ENCODE peak calls at places on chromosomes 1 and 21, in five cellular contexts. One of them, this sample, is unnamed.

GRCh38 chr1:153490272-153491051 is 30.0 kb upstream of the S100A7 start:
- DNase-seq in tibial nerve: peak; percentile 92
- DNase-seq in mammary epithelial cell: peak; percentile 98
- DNase-seq in SK-N-SH: no peak
- DNase-seq in endodermal cell: no peak
- DNase-seq in this sample: peak; percentile 98

GRCh38 chr1:219771039-219771438 is 157.3 kb downstream of the SLC30A10 start:
- DNase-seq in tibial nerve: no peak
- DNase-seq in mammary epithelial cell: peak; percentile 95
- DNase-seq in SK-N-SH: no peak
- DNase-seq in endodermal cell: peak; percentile 61
- DNase-seq in this sample: peak; percentile 100

GRCh38 chr1:60988827-60989363 is 93.5 kb upstream of the NFIA start:
- DNase-seq in tibial nerve: no peak
- DNase-seq in mammary epithelial cell: no peak
- DNase-seq in SK-N-SH: no peak
- DNase-seq in endodermal cell: no peak
- DNase-seq in this sample: peak; percentile 40

GRCh38 chr1:109282497-109282951 is 421 bp downstream of the PSRC1 start:
- DNase-seq in tibial nerve: no peak
- DNase-seq in mammary epithelial cell: no peak
- DNase-seq in SK-N-SH: no peak
- DNase-seq in endodermal cell: no peak
- DNase-seq in this sample: no peak

GRCh38 chr1:8495928-8496401 is 178.1 kb downstream of the SLC45A1 start:
- DNase-seq in tibial nerve: no peak
- DNase-seq in mammary epithelial cell: no peak
- DNase-seq in SK-N-SH: no peak
- DNase-seq in endodermal cell: no peak
- DNase-seq in this sample: peak; percentile 39

GRCh38 chr1:187237542-187237941 is 408.8 kb downstream of the PLA2G4A start:
- DNase-seq in tibial nerve: no peak
- DNase-seq in mammary epithelial cell: no peak
- DNase-seq in SK-N-SH: no peak
- DNase-seq in endodermal cell: no peak
- DNase-seq in this sample: no peak

GRCh38 chr1:13699936-13700520 is at the start of gene PRDM2:
- DNase-seq in tibial nerve: no peak
- DNase-seq in mammary epithelial cell: peak; percentile 12
- DNase-seq in SK-N-SH: peak; percentile 88
- DNase-seq in endodermal cell: peak; percentile 73
- DNase-seq in this sample: no peak

GRCh38 chr1:235403598-235403997 is 36.4 kb downstream of the TBCE start:
- DNase-seq in tibial nerve: no peak
- DNase-seq in mammary epithelial cell: peak; percentile 50
- DNase-seq in SK-N-SH: no peak
- DNase-seq in endodermal cell: no peak
- DNase-seq in this sample: peak; percentile 72

GRCh38 chr1:205928256-205928655 is 15.0 kb downstream of the SLC26A9 start:
- DNase-seq in tibial nerve: no peak
- DNase-seq in mammary epithelial cell: no peak
- DNase-seq in SK-N-SH: no peak
- DNase-seq in endodermal cell: no peak
- DNase-seq in this sample: no peak

GRCh38 chr1:240295811-240296210 is 204.1 kb downstream of the FMN2 start:
- DNase-seq in tibial nerve: no peak
- DNase-seq in mammary epithelial cell: no peak
- DNase-seq in SK-N-SH: no peak
- DNase-seq in endodermal cell: no peak
- DNase-seq in this sample: no peak

GRCh38 chr1:17819129-17819802 is 64.1 kb downstream of the ACTL8 start:
- DNase-seq in tibial nerve: no peak
- DNase-seq in mammary epithelial cell: no peak
- DNase-seq in SK-N-SH: peak; percentile 68
- DNase-seq in endodermal cell: peak; percentile 56
- DNase-seq in this sample: no peak

GRCh38 chr1:162003825-162004205 is 19.9 kb downstream of the OLFML2B start:
- DNase-seq in tibial nerve: peak; percentile 37
- DNase-seq in mammary epithelial cell: peak; percentile 81
- DNase-seq in SK-N-SH: no peak
- DNase-seq in endodermal cell: no peak
- DNase-seq in this sample: peak; percentile 86

GRCh38 chr1:168421399-168422004 is 122.3 kb downstream of the XCL2 start:
- DNase-seq in tibial nerve: no peak
- DNase-seq in mammary epithelial cell: no peak
- DNase-seq in SK-N-SH: no peak
- DNase-seq in endodermal cell: no peak
- DNase-seq in this sample: no peak

GRCh38 chr1:244862354-244862698 is 2.0 kb downstream of the HNRNPU start:
- DNase-seq in tibial nerve: no peak
- DNase-seq in mammary epithelial cell: peak; percentile 17
- DNase-seq in SK-N-SH: no peak
- DNase-seq in endodermal cell: no peak
- DNase-seq in this sample: no peak

GRCh38 chr1:36755313-36756230 is 272.9 kb upstream of the CSF3R start:
- DNase-seq in tibial nerve: no peak
- DNase-seq in mammary epithelial cell: no peak
- DNase-seq in SK-N-SH: no peak
- DNase-seq in endodermal cell: peak; percentile 27
- DNase-seq in this sample: no peak

GRCh38 chr1:246784621-246785535 is 60.7 kb downstream of the SCCPDH start:
- DNase-seq in tibial nerve: peak; percentile 29
- DNase-seq in mammary epithelial cell: no peak
- DNase-seq in SK-N-SH: no peak
- DNase-seq in endodermal cell: peak; percentile 47
- DNase-seq in this sample: no peak

GRCh38 chr1:99546432-99547416 is 99.2 kb upstream of the PALMD start:
- DNase-seq in tibial nerve: no peak
- DNase-seq in mammary epithelial cell: no peak
- DNase-seq in SK-N-SH: no peak
- DNase-seq in endodermal cell: no peak
- DNase-seq in this sample: peak; percentile 56

GRCh38 chr1:111191496-111191895 is 8.9 kb downstream of the DENND2D start:
- DNase-seq in tibial nerve: no peak
- DNase-seq in mammary epithelial cell: no peak
- DNase-seq in SK-N-SH: no peak
- DNase-seq in endodermal cell: no peak
- DNase-seq in this sample: peak; percentile 57

DNA sequence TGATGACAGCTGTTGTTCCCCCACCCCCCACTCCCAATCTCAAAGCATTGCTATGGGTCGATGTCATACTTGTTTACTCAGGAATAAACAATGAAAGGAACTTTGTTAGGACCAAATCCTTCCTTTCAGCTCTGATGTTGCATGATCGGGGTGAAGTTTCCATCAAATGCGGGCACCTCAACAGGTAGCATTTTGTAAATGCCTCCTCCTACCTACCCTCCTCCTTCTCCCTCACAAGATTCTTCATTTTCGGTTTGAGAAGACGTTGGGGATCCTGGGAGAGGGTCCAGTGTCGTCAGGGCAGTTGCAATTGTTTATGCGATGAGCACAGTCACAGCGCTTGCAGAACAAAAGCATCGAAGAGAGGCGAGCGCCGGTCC is 758 bp upstream of the HUNK start:
- DNase-seq in tibial nerve: no peak
- DNase-seq in mammary epithelial cell: no peak
- DNase-seq in SK-N-SH: peak; percentile 26
- DNase-seq in endodermal cell: no peak
- DNase-seq in this sample: no peak
- H3K27me3 ChIP-seq in tibial nerve: no peaks in the 10 kb centered on the region
- H3K27me3 ChIP-seq in mammary epithelial cell: peaks cover 32% of the 10 kb centered on the region
- H3K27me3 ChIP-seq in SK-N-SH: peaks cover 5% of the 10 kb centered on the region
- H3K27me3 ChIP-seq in endodermal cell: peaks cover 73% of the 10 kb centered on the region
- H3K27me3 ChIP-seq in this sample: peaks cover 13% of the 10 kb centered on the region

GRCh38 chr1:121418369-121419049 is 233.7 kb downstream of the SRGAP2C start:
- DNase-seq in tibial nerve: no peak
- DNase-seq in mammary epithelial cell: peak; percentile 33
- DNase-seq in SK-N-SH: no peak
- DNase-seq in endodermal cell: peak; percentile 68
- DNase-seq in this sample: no peak
- H3K4me3 ChIP-seq in tibial nerve: no peak overlapping the region
- H3K4me3 ChIP-seq in mammary epithelial cell: no peak overlapping the region
- H3K4me3 ChIP-seq in SK-N-SH: no peak overlapping the region
- H3K4me3 ChIP-seq in endodermal cell: no peak overlapping the region
- H3K4me3 ChIP-seq in this sample: no peak overlapping the region

GRCh38 chr1:34176830-34177613 is at the start of gene C1orf94:
- DNase-seq in tibial nerve: no peak
- DNase-seq in mammary epithelial cell: no peak
- DNase-seq in SK-N-SH: no peak
- DNase-seq in endodermal cell: peak; percentile 77
- DNase-seq in this sample: no peak
- H3K27me3 ChIP-seq in tibial nerve: no peaks in the 10 kb centered on the region
- H3K27me3 ChIP-seq in mammary epithelial cell: no peaks in the 10 kb centered on the region
- H3K27me3 ChIP-seq in SK-N-SH: no peaks in the 10 kb centered on the region
- H3K27me3 ChIP-seq in endodermal cell: peaks cover 50% of the 10 kb centered on the region
- H3K27me3 ChIP-seq in this sample: peaks cover 2% of the 10 kb centered on the region

GRCh38 chr1:227730630-227731151 is 4.4 kb downstream of the JMJD4 start:
- DNase-seq in tibial nerve: no peak
- DNase-seq in mammary epithelial cell: no peak
- DNase-seq in SK-N-SH: peak; percentile 22
- DNase-seq in endodermal cell: no peak
- DNase-seq in this sample: no peak
- H3K4me3 ChIP-seq in tibial nerve: no peak overlapping the region
- H3K4me3 ChIP-seq in mammary epithelial cell: no peak overlapping the region
- H3K4me3 ChIP-seq in SK-N-SH: no peak overlapping the region
- H3K4me3 ChIP-seq in endodermal cell: no peak overlapping the region
- H3K4me3 ChIP-seq in this sample: no peak overlapping the region

DNA sequence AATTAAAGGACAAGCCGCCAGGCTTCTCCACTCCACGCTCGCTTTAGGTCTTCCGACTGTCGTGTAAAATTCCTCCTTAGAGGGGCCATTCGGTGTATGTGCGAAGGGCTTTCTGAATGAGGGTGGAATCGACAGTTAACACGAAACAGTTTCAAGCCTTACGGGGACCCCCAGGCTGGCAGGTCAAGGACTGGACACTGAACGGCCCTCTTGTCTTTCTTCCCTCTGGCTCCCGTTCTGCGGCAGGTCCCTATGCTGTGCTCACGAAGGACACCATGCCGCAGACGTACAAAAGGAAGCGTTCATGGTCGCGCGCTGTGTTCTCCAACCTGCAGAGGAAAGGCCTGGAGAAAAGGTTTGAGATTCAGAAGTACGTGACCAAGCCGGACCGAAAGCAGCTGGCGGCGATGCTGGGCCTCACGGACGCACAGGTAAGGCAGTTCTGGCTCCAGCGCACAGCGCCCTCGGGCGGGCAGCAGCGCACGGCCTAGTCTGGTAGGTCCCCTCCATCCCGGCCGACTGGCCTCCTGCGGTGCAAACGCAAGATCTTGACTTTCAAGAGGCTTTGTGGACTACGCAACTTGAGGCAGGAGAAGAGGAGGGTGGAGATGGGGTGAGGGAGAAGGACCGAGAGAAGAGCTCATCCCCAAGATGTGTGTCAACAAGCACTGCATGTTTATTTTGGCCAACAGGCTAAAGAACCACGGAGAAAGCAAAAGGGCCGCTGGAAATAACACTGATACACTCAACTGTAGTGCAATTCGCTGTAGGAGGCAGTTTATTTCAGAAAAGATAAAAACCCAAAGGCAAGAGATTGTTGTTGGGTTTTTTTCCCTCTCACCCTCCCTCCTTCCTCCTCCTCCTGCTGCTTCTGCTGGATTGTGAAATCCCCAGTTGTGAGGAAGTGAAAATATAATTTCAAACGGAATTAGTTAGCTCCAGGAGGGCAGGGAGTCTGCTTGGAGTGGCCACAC is 3.0 kb downstream of the HLX start:
- DNase-seq in tibial nerve: no peak
- DNase-seq in mammary epithelial cell: no peak
- DNase-seq in SK-N-SH: peak; percentile 13
- DNase-seq in endodermal cell: peak; percentile 96
- DNase-seq in this sample: no peak
- H3K27me3 ChIP-seq in tibial nerve: no peaks in the 10 kb centered on the region
- H3K27me3 ChIP-seq in mammary epithelial cell: peaks cover 58% of the 10 kb centered on the region
- H3K27me3 ChIP-seq in SK-N-SH: no peaks in the 10 kb centered on the region
- H3K27me3 ChIP-seq in endodermal cell: peaks cover 100% of the 10 kb centered on the region
- H3K27me3 ChIP-seq in this sample: peaks cover 66% of the 10 kb centered on the region

GRCh38 chr1:88658419-88658818 is 25.7 kb upstream of the PKN2 start:
- DNase-seq in tibial nerve: no peak
- DNase-seq in mammary epithelial cell: peak; percentile 16
- DNase-seq in SK-N-SH: no peak
- DNase-seq in endodermal cell: no peak
- DNase-seq in this sample: peak; percentile 53
- H3K4me3 ChIP-seq in tibial nerve: no peak overlapping the region
- H3K4me3 ChIP-seq in mammary epithelial cell: no peak overlapping the region
- H3K4me3 ChIP-seq in SK-N-SH: no peak overlapping the region
- H3K4me3 ChIP-seq in endodermal cell: no peak overlapping the region
- H3K4me3 ChIP-seq in this sample: no peak overlapping the region

GRCh38 chr1:155127672-155128468 is at the start of gene EFNA1:
- DNase-seq in tibial nerve: no peak
- DNase-seq in mammary epithelial cell: peak; percentile 73
- DNase-seq in SK-N-SH: peak; percentile 84
- DNase-seq in endodermal cell: peak; percentile 81
- DNase-seq in this sample: peak; percentile 52
- H3K27me3 ChIP-seq in tibial nerve: no peaks in the 10 kb centered on the region
- H3K27me3 ChIP-seq in mammary epithelial cell: no peaks in the 10 kb centered on the region
- H3K27me3 ChIP-seq in SK-N-SH: no peaks in the 10 kb centered on the region
- H3K27me3 ChIP-seq in endodermal cell: peaks cover 66% of the 10 kb centered on the region
- H3K27me3 ChIP-seq in this sample: no peaks in the 10 kb centered on the region

GRCh38 chr1:210603123-210603522 is 274.4 kb downstream of the HHAT start:
- DNase-seq in tibial nerve: no peak
- DNase-seq in mammary epithelial cell: no peak
- DNase-seq in SK-N-SH: no peak
- DNase-seq in endodermal cell: no peak
- DNase-seq in this sample: no peak

GRCh38 chr1:210605099-210605498 is 276.4 kb downstream of the HHAT start:
- DNase-seq in tibial nerve: no peak
- DNase-seq in mammary epithelial cell: no peak
- DNase-seq in SK-N-SH: no peak
- DNase-seq in endodermal cell: no peak
- DNase-seq in this sample: no peak

GRCh38 chr1:210608766-210609165 is 280.1 kb downstream of the HHAT start:
- DNase-seq in tibial nerve: no peak
- DNase-seq in mammary epithelial cell: no peak
- DNase-seq in SK-N-SH: no peak
- DNase-seq in endodermal cell: no peak
- DNase-seq in this sample: no peak

GRCh38 chr1:210607361-210607760 is 278.7 kb downstream of the HHAT start:
- DNase-seq in tibial nerve: no peak
- DNase-seq in mammary epithelial cell: no peak
- DNase-seq in SK-N-SH: no peak
- DNase-seq in endodermal cell: no peak
- DNase-seq in this sample: no peak
- H3K4me3 ChIP-seq in tibial nerve: no peak overlapping the region
- H3K4me3 ChIP-seq in mammary epithelial cell: no peak overlapping the region
- H3K4me3 ChIP-seq in SK-N-SH: no peak overlapping the region
- H3K4me3 ChIP-seq in endodermal cell: no peak overlapping the region
- H3K4me3 ChIP-seq in this sample: no peak overlapping the region

This sample was measured in bronchial epithelial cell.